ENCODE peak calls at places on chromosomes 2 and 18, in four cellular contexts. B is GM12891, W is GM12878, K is K562. J is an unnamed sample.

GRCh38 chr2:100780203-100781008 is 39.5 kb upstream of the NPAS2 start:
- DNase-seq in W (no peak), B (no peak), K (no peak), J (peak)

GRCh38 chr18:80124131-80124530 is 15.1 kb downstream of the ADNP2 start:
- DNase-seq in W (no peak), K (no peak), B (no peak), J (no peak)

GRCh38 chr2:76640905-76641304 is 881.3 kb downstream of the LRRTM4 start:
- DNase-seq in K (no peak), W (no peak), B (no peak), J (no peak)

GRCh38 chr2:36478332-36478738 is 119.6 kb downstream of the FEZ2 start:
- DNase-seq in K (no peak), B (no peak), W (no peak), J (no peak)

GRCh38 chr2:150357770-150358467 is 129.5 kb downstream of the RND3 start:
- DNase-seq in W (peak), B (no peak), K (no peak), J (no peak)

GRCh38 chr2:40935349-40935748 is 483.5 kb upstream of the SLC8A1 start:
- DNase-seq in B (no peak), K (no peak), W (no peak), J (no peak)

GRCh38 chr18:13530879-13531387 is 195.4 kb downstream of the FAM210A start:
- DNase-seq in W (no peak), B (no peak), K (no peak), J (no peak)

GRCh38 chr2:66270247-66270646 is 164.7 kb upstream of the MEIS1 start:
- DNase-seq in W (no peak), B (no peak), K (no peak), J (no peak)

GRCh38 chr2:235712176-235712575 is 218.3 kb downstream of the AGAP1 start:
- DNase-seq in B (no peak), K (no peak), W (no peak), J (no peak)

GRCh38 chr18:51013259-51013658 is 16.8 kb upstream of the SMAD4 start:
- DNase-seq in K (no peak), B (no peak), W (no peak), J (no peak)

GRCh38 chr2:75310915-75311314 is 111.6 kb upstream of the TACR1 start:
- DNase-seq in K (no peak), W (no peak), B (no peak), J (no peak)

GRCh38 chr2:201697899-201698298 is 545 bp downstream of the MPP4 start:
- DNase-seq in B (no peak), K (no peak), W (no peak), J (no peak)

GRCh38 chr2:145692971-145693478 is 1173.1 kb upstream of the ZEB2 start:
- DNase-seq in B (no peak), W (peak), K (peak), J (peak)

GRCh38 chr2:71223767-71224333 is 3.1 kb downstream of the PAIP2B start:
- DNase-seq in K (peak), W (no peak), B (no peak), J (peak)

GRCh38 chr2:99487906-99488305 is 1.9 kb downstream of the REV1 start:
- DNase-seq in B (no peak), W (no peak), K (no peak), J (no peak)

GRCh38 chr2:11810237-11810977 is 64.0 kb downstream of the LPIN1 start:
- DNase-seq in B (no peak), W (no peak), K (no peak), J (no peak)

GRCh38 chr2:130759906-130760753 is 4.8 kb downstream of the AMER3 start:
- DNase-seq in K (no peak), B (no peak), W (no peak), J (no peak)

GRCh38 chr2:68216454-68217310 is 35.6 kb downstream of the PPP3R1 start:
- DNase-seq in K (no peak), B (no peak), W (no peak), J (no peak)

GRCh38 chr2:165891943-165892342 is 61.6 kb downstream of the TTC21B start:
- DNase-seq in K (no peak), B (no peak), W (no peak), J (no peak)

GRCh38 chr2:34368304-34368703 is 769.2 kb upstream of the FAM98A start:
- DNase-seq in W (no peak), K (no peak), B (no peak), J (no peak)

GRCh38 chr2:233867993-233868532 is at the start of gene MSL3B:
- DNase-seq in W (no peak), K (peak), B (peak), J (no peak)

GRCh38 chr2:15638720-15639119 is 47.1 kb downstream of the DDX1 start:
- DNase-seq in B (no peak), K (no peak), W (no peak), J (no peak)

GRCh38 chr2:158131483-158131912 is 29.8 kb downstream of the UPP2 start:
- DNase-seq in W (no peak), B (no peak), K (no peak), J (no peak)

GRCh38 chr18:31424383-31424988 is 23.1 kb upstream of the DSG3 start:
- DNase-seq in K (peak), W (no peak), B (no peak), J (no peak)

GRCh38 chr2:239240480-239240881 is 160.3 kb downstream of the HDAC4 start:
- DNase-seq in B (no peak), W (no peak), K (no peak), J (peak)

GRCh38 chr2:203412555-203413331 is 84.5 kb downstream of the ABI2 start:
- DNase-seq in B (no peak), K (no peak), W (no peak), J (no peak)

GRCh38 chr2:38494394-38494793 is 108.3 kb downstream of the HNRNPLL start:
- DNase-seq in B (no peak), K (no peak), W (no peak), J (no peak)

GRCh38 chr2:72118951-72119350 is 28.7 kb downstream of the CYP26B1 start:
- DNase-seq in K (no peak), B (no peak), W (no peak), J (no peak)

GRCh38 chr18:80210312-80211083 is 36.8 kb downstream of the PARD6G start:
- DNase-seq in K (no peak), B (no peak), W (no peak), J (no peak)

GRCh38 chr2:120914839-120915521 is 179.3 kb downstream of the GLI2 start:
- DNase-seq in K (peak), W (no peak), B (no peak), J (no peak)

GRCh38 chr2:36376319-36376765 is 20.8 kb downstream of the CRIM1 start:
- DNase-seq in K (no peak), W (no peak), B (no peak), J (no peak)

GRCh38 chr2:191626497-191627151 is 51.3 kb upstream of the NABP1 start:
- DNase-seq in W (no peak), K (no peak), B (no peak), J (no peak)

GRCh38 chr2:219418155-219418569 is at the start of gene DES:
- DNase-seq in K (no peak), B (no peak), W (no peak), J (no peak)
- TF ChIP-seq SPI1 in K (no peak), B (no peak), W (no peak), J (no peak)

DNA sequence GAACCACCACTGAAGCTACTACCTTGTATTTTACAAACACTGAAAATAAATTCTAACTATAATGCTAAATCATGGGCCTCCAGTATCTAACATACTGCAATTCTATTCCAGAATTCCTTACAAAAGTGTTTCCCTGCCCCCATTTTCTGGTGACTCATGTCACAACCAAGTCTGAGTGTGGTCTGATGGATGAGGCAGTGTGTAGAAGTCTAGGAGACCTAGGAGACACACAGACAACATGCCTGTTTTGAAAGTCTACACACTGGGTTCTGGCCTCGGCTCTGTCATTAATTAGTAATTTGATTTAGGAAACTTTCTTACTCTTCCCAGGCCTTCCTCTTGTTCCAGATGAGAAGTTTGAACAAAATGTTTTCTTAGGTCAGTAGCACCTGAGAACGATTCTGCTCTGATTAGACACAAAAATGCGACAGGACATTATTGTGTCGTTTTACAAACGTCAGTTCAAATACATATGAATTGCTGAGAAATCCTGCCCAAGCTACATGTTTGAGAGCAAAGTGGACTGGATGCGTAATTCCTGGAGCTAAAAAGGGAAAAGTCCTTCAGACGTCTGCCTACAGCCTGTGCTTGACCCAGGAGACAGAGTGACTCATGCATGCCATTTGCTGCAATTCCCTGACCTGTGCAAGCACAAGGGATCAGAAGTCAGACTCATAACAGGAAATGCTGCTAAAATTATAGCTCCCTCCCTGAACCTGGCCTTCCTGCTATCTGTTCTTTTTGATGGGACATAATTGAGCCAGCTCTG is 494.3 kb downstream of the SOX11 start:
- DNase-seq in W (no peak), B (no peak), K (no peak), J (no peak)
- TF ChIP-seq SPI1 in W (no peak), B (no peak), K (no peak), J (no peak)

DNA sequence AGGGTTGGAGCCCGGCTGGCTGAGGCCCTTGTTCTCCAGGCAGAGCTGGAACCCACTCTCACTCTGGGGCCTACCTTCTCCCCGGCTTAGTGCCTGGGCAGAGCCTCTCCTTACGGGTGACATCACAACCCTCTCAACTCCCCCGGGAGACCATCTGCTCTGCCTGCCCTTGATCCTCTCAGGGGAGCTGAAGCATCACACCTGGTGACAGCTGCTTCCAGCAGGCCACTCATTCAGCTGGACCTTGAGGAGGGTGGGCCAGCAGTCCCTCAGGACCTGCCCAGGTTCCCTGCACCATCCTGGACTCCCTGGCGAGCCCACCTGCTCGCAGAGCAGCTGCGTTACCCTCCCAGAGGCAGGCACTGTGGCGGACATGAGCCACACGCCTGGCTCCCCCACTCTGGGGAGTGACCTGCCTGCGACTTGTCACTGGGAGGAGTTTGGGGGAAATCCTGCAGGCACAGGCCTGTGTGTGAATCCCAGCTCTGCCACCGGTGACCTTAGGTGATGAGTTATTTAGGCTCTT is 13.1 kb downstream of the HS6ST1 start:
- DNase-seq in B (peak), K (peak), W (no peak), J (no peak)
- TF ChIP-seq SPI1 in B (no peak), K (no peak), W (no peak), J (no peak)

DNA sequence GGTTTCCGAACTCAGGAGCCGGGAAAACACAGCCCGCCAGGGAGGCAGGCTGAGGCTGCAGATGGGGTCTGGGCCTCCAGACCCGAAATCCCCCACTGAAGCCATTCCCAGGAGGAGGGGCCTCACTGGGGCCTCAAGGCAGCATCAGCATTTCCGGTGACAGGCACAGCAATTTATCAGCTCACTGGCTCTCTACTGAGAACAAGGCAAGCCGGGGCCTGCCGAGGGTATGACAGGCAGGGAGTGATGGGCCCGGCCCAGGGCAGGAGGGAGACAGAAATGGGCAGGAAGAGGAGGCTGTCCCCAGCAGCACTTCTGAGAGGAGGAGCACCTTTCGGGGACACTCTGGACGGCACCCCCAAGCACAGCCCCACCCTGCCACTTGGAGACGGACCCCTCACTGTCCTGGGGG is 12.5 kb downstream of the SDC1 start:
- DNase-seq in B (no peak), W (no peak), K (no peak), J (no peak)
- TF ChIP-seq SPI1 in B (no peak), W (no peak), K (no peak), J (no peak)

DNA sequence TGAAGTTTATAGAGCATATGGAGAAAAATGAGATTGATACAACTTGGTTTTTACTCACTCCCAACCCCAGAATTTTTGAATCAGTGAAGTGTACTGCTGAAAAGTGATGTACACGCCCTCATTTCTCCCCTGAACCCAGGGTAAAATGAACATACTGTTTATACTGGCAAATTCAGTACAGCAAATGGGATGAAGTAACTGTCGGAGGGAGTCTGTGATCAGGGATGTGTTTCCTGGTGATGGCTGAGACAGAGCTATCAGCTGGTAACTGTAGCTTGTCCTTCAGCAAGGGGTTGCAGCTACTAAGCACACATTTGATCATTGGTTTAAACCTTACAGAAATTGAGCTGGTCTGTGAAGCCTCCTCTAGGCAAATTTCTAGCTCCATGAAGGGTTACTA is 191.6 kb downstream of the PTPRM start:
- DNase-seq in K (no peak), W (no peak), B (no peak), J (no peak)
- TF ChIP-seq SPI1 in K (no peak), W (no peak), B (no peak), J (no peak)

GRCh38 chr18:55699233-55699765 is 111.3 kb upstream of the TCF4 start:
- DNase-seq in K (peak), B (no peak), W (no peak), J (no peak)
- TF ChIP-seq SPI1 in K (no peak), B (no peak), W (no peak), J (no peak)

DNA sequence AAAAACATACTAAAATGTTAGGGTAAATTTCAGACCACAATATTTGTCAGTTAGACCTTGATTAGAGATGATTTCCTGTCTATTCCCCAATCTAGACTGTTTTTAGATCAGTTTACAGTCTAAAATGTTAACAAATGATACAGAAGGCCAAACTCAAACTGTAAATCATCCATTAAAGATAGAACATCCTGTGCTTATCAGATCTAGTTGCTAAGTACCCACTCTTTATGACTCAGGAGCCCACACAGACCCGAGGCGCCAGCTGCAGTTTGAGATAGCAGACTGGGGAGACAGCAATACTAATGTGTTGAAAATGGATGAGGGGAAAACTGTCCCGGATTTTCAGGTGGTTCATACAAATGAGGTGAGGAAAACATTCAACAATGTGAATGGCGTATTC is 113.3 kb downstream of the SCG2 start:
- DNase-seq in B (no peak), K (peak), W (no peak), J (no peak)
- TF ChIP-seq SPI1 in B (no peak), K (no peak), W (no peak), J (no peak)

GRCh38 chr2:110107092-110108079 is 8.2 kb downstream of the MALL start:
- DNase-seq in B (no peak), K (no peak), W (no peak), J (no peak)

GRCh38 chr2:110105608-110106467 is 9.8 kb downstream of the MALL start:
- DNase-seq in B (no peak), W (no peak), K (no peak), J (no peak)

GRCh38 chr2:110104025-110104771 is 11.4 kb downstream of the MALL start:
- DNase-seq in B (no peak), K (no peak), W (no peak), J (no peak)

GRCh38 chr2:110105183-110105582 is 10.4 kb downstream of the MALL start:
- DNase-seq in W (no peak), B (no peak), K (no peak), J (no peak)

GRCh38 chr2:110106642-110107041 is 9.0 kb downstream of the MALL start:
- DNase-seq in W (no peak), K (no peak), B (no peak), J (no peak)
- TF ChIP-seq SPI1 in W (no peak), K (no peak), B (no peak), J (no peak)

GRCh38 chr2:195710407-195710806 is 53.4 kb downstream of the SLC39A10 start:
- DNase-seq in K (no peak), W (no peak), B (no peak), J (no peak)
- TF ChIP-seq SPI1 in K (no peak), W (no peak), B (no peak), J (no peak)

GRCh38 chr18:64717026-64717425 is 568.1 kb upstream of the LINC00305 start:
- DNase-seq in B (no peak), K (no peak), W (no peak), J (no peak)

GRCh38 chr18:64710105-64710861 is 561.4 kb upstream of the LINC00305 start:
- DNase-seq in W (no peak), B (no peak), K (no peak), J (no peak)

GRCh38 chr18:64712035-64712434 is 563.1 kb upstream of the LINC00305 start:
- DNase-seq in W (no peak), B (no peak), K (no peak), J (no peak)

GRCh38 chr18:64713284-64713683 is 564.4 kb upstream of the LINC00305 start:
- DNase-seq in W (peak), B (no peak), K (no peak), J (peak)
- TF ChIP-seq SPI1 in W (peak), B (peak), K (no peak), J (peak)

J was measured in HL-60.